ENCODE peak calls at places on chromosomes 4 and X, in eight cellular contexts. K is HAP-1, O is GM23338, T is left ventricle myocardium inferior, N is heart right ventricle, V is mucosa of descending colon, D is BE2C, C is GM23248. B is an unnamed sample.

GRCh38 chrX:137425273-137425902 is 140.5 kb upstream of the ZIC3 start:
- DNase-seq in K (no peak), N (no peak), D (no peak), C (no peak), T (no peak), O (peak; percentile 31), V (no peak), B (no peak)

GRCh38 chr4:35459045-35459444 is 785.3 kb downstream of the ARAP2 start:
- DNase-seq in V (no peak), O (no peak), T (no peak), D (no peak), C (no peak), K (no peak), N (no peak), B (no peak)

GRCh38 chrX:119762718-119763117 is 4.3 kb downstream of the SOWAHD start:
- DNase-seq in D (no peak), C (peak; percentile 34), K (no peak), T (no peak), N (no peak), V (no peak), O (no peak), B (no peak)

GRCh38 chr4:20831746-20832145 is 131.5 kb downstream of the PACRGL start:
- DNase-seq in K (no peak), N (no peak), D (no peak), V (no peak), T (no peak), C (peak; percentile 23), O (no peak), B (no peak)

GRCh38 chr4:152896819-152897218 is 39.3 kb upstream of the FHDC1 start:
- DNase-seq in C (peak; percentile 41), O (no peak), V (no peak), D (no peak), T (no peak), K (no peak), N (no peak), B (no peak)

GRCh38 chr4:2731907-2732314 is 24.2 kb downstream of the TNIP2 start:
- DNase-seq in V (no peak), D (no peak), C (no peak), O (no peak), K (no peak), T (no peak), N (no peak), B (no peak)

GRCh38 chr4:1082215-1083182 is 30.9 kb downstream of the RNF212 start:
- DNase-seq in K (no peak), C (peak; percentile 97), T (peak; percentile 26), N (peak; percentile 34), O (no peak), D (no peak), V (peak; percentile 53), B (peak; percentile 94)

GRCh38 chr4:84482564-84483563 is 16.2 kb downstream of the NKX6-1 start:
- DNase-seq in T (no peak), K (no peak), N (no peak), V (peak; percentile 86), D (no peak), C (peak; percentile 53), O (peak; percentile 94), B (peak; percentile 43)

GRCh38 chr4:8286719-8287355 is 17.3 kb downstream of the HTRA3 start:
- DNase-seq in T (no peak), V (no peak), O (no peak), C (no peak), N (peak; percentile 18), K (no peak), D (no peak), B (no peak)

GRCh38 chrX:42085836-42086235 is 162.5 kb upstream of the CASK start:
- DNase-seq in T (no peak), K (no peak), N (no peak), V (no peak), O (no peak), C (no peak), D (no peak), B (peak; percentile 71)

GRCh38 chr4:183797041-183797444 is 108.1 kb upstream of the STOX2 start:
- DNase-seq in D (no peak), C (no peak), O (peak; percentile 33), T (peak; percentile 45), N (peak; percentile 57), V (peak; percentile 52), K (peak; percentile 38), B (no peak)

GRCh38 chr4:84673475-84674230 is 90.7 kb downstream of the CDS1 start:
- DNase-seq in V (no peak), K (no peak), D (no peak), C (peak; percentile 87), T (no peak), N (no peak), O (no peak), B (no peak)

GRCh38 chrX:44106864-44107263 is 133.7 kb upstream of the NDP start:
- DNase-seq in T (no peak), D (no peak), C (no peak), V (no peak), K (no peak), N (no peak), O (no peak), B (no peak)

GRCh38 chrX:15320297-15320696 is 4.9 kb upstream of the ASB11 start:
- DNase-seq in C (no peak), O (no peak), N (no peak), T (no peak), V (no peak), D (no peak), K (no peak), B (no peak)

GRCh38 chrX:70754169-70754843 is 154.2 kb downstream of the TEX11 start:
- DNase-seq in C (no peak), T (no peak), N (no peak), V (no peak), O (no peak), D (no peak), K (no peak), B (no peak)

GRCh38 chr4:176380352-176381157 is 60.8 kb downstream of the SPCS3 start:
- DNase-seq in K (no peak), O (no peak), V (no peak), N (no peak), C (no peak), T (no peak), D (no peak), B (no peak)

GRCh38 chr4:76074468-76074867 is at the start of gene ART3:
- DNase-seq in K (no peak), N (no peak), D (no peak), V (no peak), T (no peak), C (no peak), O (peak; percentile 27), B (no peak)

GRCh38 chr4:121072080-121072835 is at the start of gene NDNF:
- DNase-seq in C (peak; percentile 75), V (peak; percentile 77), O (peak; percentile 61), D (peak; percentile 49), K (no peak), T (peak; percentile 46), N (peak; percentile 46), B (no peak)

GRCh38 chr4:15675363-15675762 is 6.3 kb upstream of the FAM200B start:
- DNase-seq in C (no peak), V (no peak), O (no peak), D (no peak), T (no peak), K (no peak), N (no peak), B (no peak)

GRCh38 chr4:26789208-26789607 is 71.4 kb upstream of the STIM2 start:
- DNase-seq in T (no peak), N (no peak), C (no peak), V (no peak), O (no peak), K (no peak), D (no peak), B (no peak)

GRCh38 chrX:14673764-14674163 is 144.4 kb downstream of the GLRA2 start:
- DNase-seq in D (peak; percentile 54), C (peak; percentile 80), K (no peak), N (no peak), T (no peak), O (no peak), V (no peak), B (peak; percentile 81)

GRCh38 chrX:85992811-85993229 is 54.5 kb downstream of the CHM start:
- DNase-seq in O (no peak), K (no peak), C (peak; percentile 59), V (no peak), N (no peak), D (peak; percentile 13), T (no peak), B (peak; percentile 1)

GRCh38 chr4:30875659-30876269 is 155.6 kb downstream of the PCDH7 start:
- DNase-seq in K (no peak), D (no peak), T (no peak), V (no peak), O (no peak), C (no peak), N (no peak), B (no peak)

GRCh38 chr4:1290165-1290977 is 680 bp downstream of the MAEA start:
- DNase-seq in D (no peak), N (no peak), O (no peak), K (no peak), C (peak; percentile 68), V (peak; percentile 70), T (no peak), B (peak; percentile 62)

GRCh38 chr4:82705169-82705568 is 93.4 kb downstream of the SCD5 start:
- DNase-seq in K (no peak), O (no peak), V (no peak), N (no peak), C (no peak), D (no peak), T (no peak), B (no peak)

DNA sequence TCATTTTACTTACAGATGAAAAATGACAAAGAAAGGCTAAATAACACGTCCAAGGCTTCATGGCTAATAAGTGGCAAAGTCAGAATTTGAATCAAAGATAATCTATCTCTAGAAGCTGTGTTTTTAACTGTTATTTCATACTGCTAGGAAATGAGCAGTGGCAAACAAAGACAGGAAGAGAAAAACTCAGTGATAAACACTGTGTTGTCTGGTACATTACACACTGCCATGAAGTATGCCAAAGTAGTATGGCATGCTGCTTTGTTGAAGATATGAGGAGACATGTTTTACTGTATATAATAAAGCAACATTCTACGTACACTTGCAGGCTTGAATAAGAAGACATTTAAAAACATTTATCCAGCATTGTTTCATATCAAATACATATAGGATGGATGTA is 49.5 kb downstream of the TIGD2 start:
- DNase-seq in O (no peak), D (no peak), K (no peak), T (no peak), V (no peak), N (no peak), C (no peak), B (no peak)
- H3K4me3 ChIP-seq in O (no peak overlapping the region), D (no peak overlapping the region), K (no peak overlapping the region), T (no peak overlapping the region), V (no peak overlapping the region), N (no peak overlapping the region), C (no peak overlapping the region), B (no peak overlapping the region)

GRCh38 chrX:129768586-129769466 is 10.9 kb upstream of the SASH3 start:
- DNase-seq in O (no peak), V (no peak), K (no peak), C (no peak), N (no peak), T (no peak), D (no peak), B (peak; percentile 52)
- H3K4me1 ChIP-seq in O (no peaks in the 10 kb centered on the region), V (no peaks in the 10 kb centered on the region), K (no peaks in the 10 kb centered on the region), C (no peaks in the 10 kb centered on the region), N (no peaks in the 10 kb centered on the region), T (no peaks in the 10 kb centered on the region), D (no peaks in the 10 kb centered on the region), B (peaks cover 2% of the 10 kb centered on the region)

GRCh38 chrX:12138366-12139313 is at the start of gene FRMPD4:
- DNase-seq in T (no peak), V (no peak), O (peak; percentile 63), C (no peak), D (no peak), K (no peak), N (peak; percentile 9), B (no peak)
- H3K4me3 ChIP-seq in T (peak within 1 kb of the TSS; percentile 60), V (no peak within 1 kb of the TSS), O (peak within 1 kb of the TSS; percentile 68), C (no peak within 1 kb of the TSS), D (no peak within 1 kb of the TSS), K (no peak within 1 kb of the TSS), N (peak within 1 kb of the TSS; percentile 46), B (no peak within 1 kb of the TSS)

GRCh38 chr4:147864591-147864990 is 132.7 kb downstream of the ARHGAP10 start:
- DNase-seq in N (no peak), D (no peak), O (no peak), C (peak; percentile 12), V (no peak), T (no peak), K (no peak), B (no peak)
- H3K4me1 ChIP-seq in N (peaks cover 52% of the 10 kb centered on the region), D (peaks cover 32% of the 10 kb centered on the region), O (peaks cover 28% of the 10 kb centered on the region), C (peaks cover 35% of the 10 kb centered on the region), V (no peaks in the 10 kb centered on the region), T (peaks cover 72% of the 10 kb centered on the region), K (peaks cover 16% of the 10 kb centered on the region), B (no peaks in the 10 kb centered on the region)